ENCODE peak calls at places on chromosomes 5 and 9, in nine cellular contexts. F is left ventricle myocardium inferior, K is fibroblast of lung, L is heart right ventricle, R is H9, M is tibial artery, C is IMR-90, Y is neural progenitor cell, B is colonic mucosa. I is an unnamed sample. For H3K4me1 and H3K27me3, the result is how much of the 10 kb centered on the place peaks cover.

GRCh38 chr9:108474356-108474755 is 381.4 kb downstream of the ACTL7B start:
- DNase-seq in F (no peak), K (no peak), L (no peak), R (no peak), M (no peak), C (no peak), Y (peak), B (no peak), I (no peak)

GRCh38 chr5:179285236-179285635 is 60.0 kb downstream of the ADAMTS2 start:
- DNase-seq in F (peak), K (peak), L (peak), R (no peak), M (peak), C (no peak), Y (no peak), B (no peak), I (peak)

GRCh38 chr9:20618361-20618799 is 3.9 kb downstream of the MLLT3 start:
- DNase-seq in F (no peak), K (peak), L (no peak), R (no peak), M (no peak), C (peak), Y (no peak), B (peak), I (no peak)

GRCh38 chr9:4237748-4238511 is 61.9 kb downstream of the GLIS3 start:
- DNase-seq in F (no peak), K (no peak), L (no peak), R (peak), M (no peak), C (no peak), Y (peak), B (no peak), I (no peak)

GRCh38 chr9:134068742-134069535 is 1.1 kb upstream of the BRD3 start:
- DNase-seq in F (peak), K (no peak), L (no peak), R (no peak), M (peak), C (peak), Y (no peak), B (no peak), I (peak)

GRCh38 chr5:65835191-65835590 is 91.2 kb upstream of the ERBIN start:
- DNase-seq in F (no peak), K (no peak), L (no peak), R (no peak), M (no peak), C (peak), Y (no peak), B (no peak), I (no peak)

GRCh38 chr5:126732716-126733115 is 44.2 kb upstream of the LMNB1 start:
- DNase-seq in F (no peak), K (no peak), L (no peak), R (no peak), M (no peak), C (no peak), Y (no peak), B (no peak), I (no peak)

GRCh38 chr5:54390015-54390414 is 65.5 kb upstream of the HSPB3 start:
- DNase-seq in F (no peak), K (peak), L (no peak), R (no peak), M (no peak), C (peak), Y (no peak), B (peak), I (no peak)

GRCh38 chr9:10674586-10674985 is 61.8 kb upstream of the PTPRD start:
- DNase-seq in F (no peak), K (no peak), L (no peak), R (no peak), M (no peak), C (no peak), Y (no peak), B (no peak), I (no peak)

GRCh38 chr5:151126199-151126645 is 31.4 kb downstream of the ANXA6 start:
- DNase-seq in F (peak), K (peak), L (peak), R (peak), M (peak), C (peak), Y (peak), B (peak), I (peak)

GRCh38 chr5:176446884-176447537 is 1.2 kb upstream of the FAF2 start:
- DNase-seq in F (no peak), K (no peak), L (no peak), R (peak), M (peak), C (no peak), Y (peak), B (peak), I (no peak)

GRCh38 chr9:92608221-92609141 is 61.5 kb downstream of the IPPK start:
- DNase-seq in F (peak), K (no peak), L (peak), R (no peak), M (peak), C (no peak), Y (no peak), B (no peak), I (no peak)

GRCh38 chr9:20355022-20355421 is 267.3 kb downstream of the MLLT3 start:
- DNase-seq in F (no peak), K (peak), L (no peak), R (no peak), M (no peak), C (peak), Y (no peak), B (no peak), I (no peak)

GRCh38 chr9:116450378-116451139 is 236.5 kb upstream of the TRIM32 start:
- DNase-seq in F (no peak), K (peak), L (no peak), R (no peak), M (no peak), C (peak), Y (no peak), B (no peak), I (peak)

GRCh38 chr5:141703133-141703561 is 21.1 kb upstream of the ARAP3 start:
- DNase-seq in F (no peak), K (peak), L (no peak), R (no peak), M (no peak), C (no peak), Y (peak), B (no peak), I (no peak)

GRCh38 chr5:157511656-157512644 is 51.9 kb downstream of the NIPAL4 start:
- DNase-seq in F (peak), K (peak), L (peak), R (no peak), M (peak), C (peak), Y (peak), B (peak), I (peak)

GRCh38 chr5:33229216-33229615 is 211.5 kb upstream of the TARS1 start:
- DNase-seq in F (peak), K (no peak), L (no peak), R (no peak), M (no peak), C (no peak), Y (no peak), B (no peak), I (no peak)

GRCh38 chr5:113615708-113616107 is 102.2 kb downstream of the YTHDC2 start:
- DNase-seq in F (no peak), K (no peak), L (no peak), R (no peak), M (no peak), C (peak), Y (no peak), B (no peak), I (no peak)

GRCh38 chr5:179953934-179954833 is 46.5 kb upstream of the TBC1D9B start:
- DNase-seq in F (no peak), K (peak), L (no peak), R (no peak), M (no peak), C (peak), Y (no peak), B (no peak), I (no peak)

GRCh38 chr5:132475939-132476852 is 14.4 kb downstream of the IRF1 start:
- DNase-seq in F (no peak), K (no peak), L (no peak), R (no peak), M (peak), C (no peak), Y (no peak), B (peak), I (no peak)

GRCh38 chr5:132477784-132478497 is 12.6 kb downstream of the IRF1 start:
- DNase-seq in F (peak), K (no peak), L (no peak), R (no peak), M (no peak), C (no peak), Y (no peak), B (peak), I (no peak)

GRCh38 chr5:132478498-132478855 is 12.1 kb downstream of the IRF1 start:
- DNase-seq in F (peak), K (no peak), L (no peak), R (no peak), M (no peak), C (no peak), Y (no peak), B (no peak), I (peak)

GRCh38 chr5:132475531-132475930 is 15.0 kb downstream of the IRF1 start:
- DNase-seq in F (no peak), K (no peak), L (no peak), R (no peak), M (peak), C (no peak), Y (no peak), B (no peak), I (no peak)

DNA sequence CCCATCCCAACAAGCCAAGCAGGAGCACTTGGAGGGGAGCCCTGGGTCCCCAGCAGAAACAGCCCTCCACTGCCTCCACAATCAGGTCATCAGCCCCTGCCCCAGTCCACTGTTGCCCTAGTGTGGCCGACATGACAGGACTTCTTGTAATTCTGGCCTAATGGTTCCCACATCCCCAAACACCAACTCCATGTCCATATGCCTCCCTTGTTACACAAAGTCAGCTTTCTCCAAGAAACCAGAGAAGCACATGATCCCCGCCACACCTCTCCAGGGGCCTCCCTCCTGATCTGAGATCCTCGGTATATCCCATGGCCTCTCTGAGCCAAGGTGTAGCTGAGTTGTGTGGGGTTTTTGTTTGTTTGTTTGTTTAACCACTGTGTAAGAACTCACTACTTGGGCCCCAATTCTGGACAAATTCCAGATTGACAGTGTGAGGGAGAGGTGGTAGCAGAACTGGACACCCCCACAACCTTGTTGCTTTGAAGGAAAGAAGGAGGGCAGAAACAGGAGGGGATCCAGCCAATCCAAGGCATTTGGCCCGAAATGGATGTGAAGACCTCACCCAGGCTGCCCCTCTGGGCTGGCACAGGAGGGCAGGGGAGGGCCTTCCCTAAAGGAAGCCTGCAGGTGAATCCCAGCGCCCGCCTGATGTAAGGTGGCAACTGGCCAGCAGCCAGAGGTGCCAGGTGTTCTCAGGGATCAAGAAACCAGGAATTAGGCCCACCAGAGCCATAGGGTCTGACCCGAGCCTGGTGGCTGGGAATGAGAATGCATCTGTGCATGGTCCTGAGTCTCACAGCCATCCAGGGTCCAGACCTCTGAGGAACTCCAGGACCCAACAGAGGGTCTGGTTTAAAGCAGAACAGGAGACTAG is 13.5 kb downstream of the IRF1 start:
- DNase-seq in F (peak), K (no peak), L (no peak), R (no peak), M (peak), C (no peak), Y (no peak), B (no peak), I (no peak)
- H3K4me1 ChIP-seq in F (half or more), K (under half), L (half or more), R (under half), M (under half), C (under half), Y (under half), B (under half), I (half or more)

GRCh38 chr5:132814441-132815294 is 1.6 kb downstream of the SOWAHA start:
- DNase-seq in F (no peak), K (no peak), L (no peak), R (peak), M (peak), C (no peak), Y (peak), B (no peak), I (no peak)
- H3K27me3 ChIP-seq in F (half or more), K (under half), L (under half), R (under half), M (under half), C (under half), Y (half or more), B (under half), I (half or more)

DNA sequence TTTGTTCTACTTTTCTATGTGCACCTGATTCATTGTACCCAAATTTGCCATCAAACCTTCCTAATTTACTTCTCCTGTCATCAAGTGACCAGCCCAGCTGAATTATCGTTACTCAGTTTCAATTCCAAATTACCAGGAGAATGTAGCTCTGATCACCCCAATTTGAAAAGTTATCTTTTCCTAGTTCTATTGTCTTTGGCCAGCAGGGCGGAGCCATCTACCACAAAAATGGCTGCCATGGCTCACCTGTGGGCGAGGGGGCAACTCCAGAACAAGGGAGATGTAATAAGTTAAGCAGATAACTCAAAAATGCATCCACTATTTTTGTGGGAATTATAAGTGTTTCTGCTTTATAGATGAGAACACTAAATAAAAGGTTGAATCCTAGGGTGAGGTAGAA is 133.8 kb upstream of the MOCS2 start:
- DNase-seq in F (no peak), K (no peak), L (no peak), R (no peak), M (no peak), C (no peak), Y (no peak), B (no peak), I (no peak)
- TF ChIP-seq CTCF in F (no peak), K (no peak), L (no peak), R (peak), M (no peak), C (no peak), Y (peak), B (no peak), I (no peak)

GRCh38 chr9:121240394-121241145 is 27.4 kb upstream of the GSN start:
- DNase-seq in F (no peak), K (peak), L (no peak), R (no peak), M (no peak), C (peak), Y (no peak), B (no peak), I (no peak)
- H3K4me1 ChIP-seq in F (under half), K (under half), L (under half), R (under half), M (under half), C (under half), Y (under half), B (under half), I (under half)

DNA sequence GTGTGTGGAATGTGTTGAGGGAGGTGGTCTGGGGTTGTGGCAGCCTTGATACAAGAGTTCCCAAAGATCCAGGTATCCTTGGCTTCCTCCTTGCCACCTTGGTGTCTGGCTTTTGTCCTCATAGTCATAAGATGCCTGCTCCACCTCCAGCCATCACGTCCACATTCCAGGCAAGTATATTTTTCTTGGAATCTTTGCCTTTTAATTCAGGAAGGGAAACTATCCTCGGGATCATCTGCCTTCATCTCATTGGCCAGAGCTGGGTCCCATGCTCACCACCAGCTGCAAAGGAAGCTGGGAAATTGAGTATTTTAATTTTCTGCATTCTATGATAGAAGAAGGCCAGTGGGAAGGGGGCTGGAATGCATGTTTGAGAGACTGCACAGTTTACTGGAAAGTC is 186.7 kb downstream of the C9orf50 start:
- DNase-seq in F (no peak), K (no peak), L (no peak), R (no peak), M (no peak), C (no peak), Y (no peak), B (no peak), I (no peak)
- H3K27me3 ChIP-seq in F (under half), K (under half), L (under half), R (under half), M (under half), C (under half), Y (under half), B (under half), I (under half)

I was measured in lower lobe of right lung.